ENCODE peak calls at places on chromosomes 3 and 15, in ten cellular contexts. L is endodermal cell; B is AG09309; G is CD4-positive, CD25-positive, alpha-beta regulatory T cell; Q is neural progenitor cell; R is lung; M is AG04450; T is PC-3; K is tibial artery; O is neuronal stem cell. E is an unnamed sample.

GRCh38 chr15:62430552-62430951 is 265.5 kb upstream of the C2CD4B start:
- DNase-seq in L (no peak), B (no peak), G (no peak), Q (no peak), R (no peak), M (no peak), T (peak), K (no peak), O (no peak), E (no peak)

GRCh38 chr3:52435246-52436101 is 9.4 kb downstream of the SEMA3G start:
- DNase-seq in L (no peak), B (no peak), G (no peak), Q (no peak), R (no peak), M (no peak), T (no peak), K (no peak), O (no peak), E (no peak)

GRCh38 chr3:196948442-196949365 is 6.4 kb upstream of the NCBP2 start:
- DNase-seq in L (peak), B (no peak), G (no peak), Q (peak), R (no peak), M (no peak), T (no peak), K (no peak), O (no peak), E (no peak)

GRCh38 chr3:95797081-95797480 is 1017.3 kb upstream of the EPHA6 start:
- DNase-seq in L (no peak), B (no peak), G (no peak), Q (no peak), R (no peak), M (no peak), T (no peak), K (no peak), O (no peak), E (no peak)

GRCh38 chr3:151430821-151431484 is 29.9 kb downstream of the IGSF10 start:
- DNase-seq in L (no peak), B (no peak), G (no peak), Q (no peak), R (no peak), M (no peak), T (no peak), K (no peak), O (no peak), E (no peak)

GRCh38 chr3:20080956-20081554 is 40.8 kb downstream of the KAT2B start:
- DNase-seq in L (no peak), B (no peak), G (no peak), Q (no peak), R (peak), M (no peak), T (peak), K (no peak), O (no peak), E (no peak)

GRCh38 chr15:67114846-67115521 is 49.6 kb downstream of the SMAD3 start:
- DNase-seq in L (no peak), B (no peak), G (no peak), Q (no peak), R (no peak), M (no peak), T (peak), K (no peak), O (no peak), E (no peak)

GRCh38 chr15:59817834-59818233 is 128.7 kb upstream of the BNIP2 start:
- DNase-seq in L (no peak), B (no peak), G (no peak), Q (no peak), R (no peak), M (no peak), T (no peak), K (no peak), O (no peak), E (no peak)

GRCh38 chr3:52291508-52292181 is 4.0 kb downstream of the GLYCTK start:
- DNase-seq in L (peak), B (no peak), G (no peak), Q (peak), R (no peak), M (no peak), T (peak), K (no peak), O (no peak), E (peak)

GRCh38 chr15:48889925-48890324 is 12.0 kb downstream of the EID1 start:
- DNase-seq in L (no peak), B (no peak), G (no peak), Q (no peak), R (no peak), M (no peak), T (no peak), K (no peak), O (no peak), E (no peak)

GRCh38 chr3:171446801-171447578 is 13.2 kb downstream of the TNIK start:
- DNase-seq in L (no peak), B (peak), G (no peak), Q (no peak), R (no peak), M (peak), T (peak), K (no peak), O (no peak), E (no peak)

GRCh38 chr3:53680026-53680425 is 166.2 kb downstream of the CHDH start:
- DNase-seq in L (no peak), B (no peak), G (no peak), Q (peak), R (no peak), M (no peak), T (no peak), K (no peak), O (no peak), E (no peak)

GRCh38 chr15:68227806-68228142 is 1.8 kb downstream of the CLN6 start:
- DNase-seq in L (no peak), B (no peak), G (no peak), Q (no peak), R (no peak), M (no peak), T (no peak), K (no peak), O (no peak), E (no peak)

GRCh38 chr3:142817897-142818296 is 71.0 kb downstream of the PCOLCE2 start:
- DNase-seq in L (no peak), B (no peak), G (no peak), Q (no peak), R (no peak), M (no peak), T (no peak), K (no peak), O (no peak), E (no peak)

GRCh38 chr15:38354321-38354929 is 99.5 kb upstream of the FAM98B start:
- DNase-seq in L (peak), B (peak), G (peak), Q (peak), R (peak), M (peak), T (peak), K (peak), O (peak), E (peak)

GRCh38 chr3:9749663-9750555 is at the start of gene OGG1:
- DNase-seq in L (peak), B (peak), G (peak), Q (peak), R (peak), M (peak), T (peak), K (peak), O (peak), E (peak)

GRCh38 chr3:87287025-87287424 is 10.6 kb upstream of the POU1F1 start:
- DNase-seq in L (no peak), B (no peak), G (no peak), Q (no peak), R (no peak), M (no peak), T (peak), K (no peak), O (no peak), E (no peak)

GRCh38 chr3:171967932-171968678 is 71.3 kb upstream of the FNDC3B start:
- DNase-seq in L (no peak), B (peak), G (no peak), Q (no peak), R (no peak), M (no peak), T (peak), K (no peak), O (no peak), E (no peak)

GRCh38 chr3:45182915-45183881 is 37.0 kb upstream of the CDCP1 start:
- DNase-seq in L (peak), B (no peak), G (no peak), Q (peak), R (peak), M (no peak), T (peak), K (no peak), O (no peak), E (peak)

GRCh38 chr3:72492240-72492639 is 356.0 kb downstream of the SHQ1 start:
- DNase-seq in L (no peak), B (peak), G (no peak), Q (peak), R (peak), M (peak), T (peak), K (peak), O (no peak), E (no peak)

GRCh38 chr3:70185661-70186060 is 126.8 kb downstream of the MDFIC2 start:
- DNase-seq in L (no peak), B (no peak), G (no peak), Q (no peak), R (no peak), M (no peak), T (no peak), K (no peak), O (no peak), E (no peak)

GRCh38 chr3:11716576-11717250 is 73.0 kb upstream of the VGLL4 start:
- DNase-seq in L (no peak), B (no peak), G (no peak), Q (no peak), R (no peak), M (no peak), T (no peak), K (no peak), O (no peak), E (no peak)

GRCh38 chr3:45826321-45826720 is 15.6 kb downstream of the LZTFL1 start:
- DNase-seq in L (no peak), B (no peak), G (no peak), Q (no peak), R (no peak), M (no peak), T (no peak), K (no peak), O (no peak), E (no peak)

GRCh38 chr3:110814170-110815007 is 257.2 kb upstream of the NECTIN3 start:
- DNase-seq in L (no peak), B (peak), G (no peak), Q (peak), R (no peak), M (peak), T (peak), K (no peak), O (no peak), E (no peak)

GRCh38 chr3:129888739-129889138 is 4.8 kb downstream of the TMCC1 start:
- DNase-seq in L (no peak), B (peak), G (no peak), Q (no peak), R (no peak), M (peak), T (peak), K (no peak), O (no peak), E (no peak)

GRCh38 chr3:98961161-98962155 is 60.0 kb upstream of the DCBLD2 start:
- DNase-seq in L (no peak), B (no peak), G (no peak), Q (no peak), R (no peak), M (peak), T (peak), K (no peak), O (no peak), E (no peak)

GRCh38 chr3:155853214-155854146 is 747 bp downstream of the SLC33A1 start:
- DNase-seq in L (peak), B (no peak), G (peak), Q (peak), R (no peak), M (no peak), T (peak), K (peak), O (peak), E (peak)

DNA sequence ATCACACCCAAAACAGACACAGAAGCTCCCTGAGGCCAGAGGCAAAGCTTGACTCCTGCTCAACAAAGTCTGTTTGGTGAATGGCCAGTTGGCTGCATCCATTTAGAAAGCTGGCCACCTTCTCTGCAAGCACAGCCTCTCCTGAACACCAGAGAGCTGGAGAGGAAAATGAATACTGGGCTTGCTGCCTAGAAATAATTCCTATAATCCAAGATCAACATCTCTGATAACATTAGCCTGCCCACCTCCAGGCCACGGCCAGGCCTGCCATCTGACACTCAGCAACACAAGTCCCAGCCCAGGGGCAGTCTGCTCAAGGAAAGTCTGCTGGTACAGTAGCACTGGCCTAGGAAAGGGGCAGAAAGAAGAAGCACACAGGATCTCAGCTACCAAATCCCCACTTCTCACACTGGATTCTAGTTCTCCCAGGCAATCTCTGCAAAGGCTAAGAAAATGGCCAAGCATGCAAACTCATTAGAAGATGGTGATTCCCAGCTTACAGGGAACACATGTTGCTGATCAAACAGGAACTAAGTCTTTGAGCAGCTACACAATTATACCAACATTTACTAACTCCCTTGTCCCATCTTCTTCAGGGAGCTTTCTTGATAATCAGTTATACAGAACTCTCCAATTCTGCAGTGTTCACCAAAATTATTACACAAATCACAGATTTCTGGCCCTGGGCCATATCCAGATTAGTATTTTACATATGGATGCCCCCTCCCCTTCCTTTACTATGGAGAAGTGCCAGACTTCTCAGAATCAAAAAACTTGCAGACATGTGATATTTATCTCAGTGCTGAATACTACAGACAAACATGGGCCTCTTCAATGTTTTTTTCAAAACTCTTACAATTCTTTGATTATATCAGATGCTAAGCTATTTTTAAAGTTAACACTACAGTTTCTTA is 9.9 kb downstream of the TBC1D2B start:
- DNase-seq in L (no peak), B (no peak), G (no peak), Q (no peak), R (no peak), M (no peak), T (peak), K (no peak), O (no peak), E (peak)
- H3K4me3 ChIP-seq in L (no peak), B (no peak), G (peak), Q (no peak), R (no peak), M (no peak), T (no peak), K (no peak), O (no peak), E (no peak)

GRCh38 chr3:31531992-31532586 is 636 bp upstream of the STT3B start:
- DNase-seq in L (peak), B (peak), G (peak), Q (peak), R (peak), M (peak), T (peak), K (peak), O (peak), E (peak)

GRCh38 chr3:31531465-31531991 is 1.2 kb upstream of the STT3B start:
- DNase-seq in L (no peak), B (no peak), G (no peak), Q (no peak), R (no peak), M (no peak), T (peak), K (no peak), O (no peak), E (no peak)

GRCh38 chr3:31532587-31533168 is at the start of gene STT3B:
- DNase-seq in L (no peak), B (peak), G (peak), Q (no peak), R (peak), M (peak), T (peak), K (peak), O (no peak), E (peak)

GRCh38 chr3:31533169-31533870 is 595 bp downstream of the STT3B start:
- DNase-seq in L (peak), B (no peak), G (peak), Q (peak), R (peak), M (no peak), T (peak), K (peak), O (peak), E (peak)

DNA sequence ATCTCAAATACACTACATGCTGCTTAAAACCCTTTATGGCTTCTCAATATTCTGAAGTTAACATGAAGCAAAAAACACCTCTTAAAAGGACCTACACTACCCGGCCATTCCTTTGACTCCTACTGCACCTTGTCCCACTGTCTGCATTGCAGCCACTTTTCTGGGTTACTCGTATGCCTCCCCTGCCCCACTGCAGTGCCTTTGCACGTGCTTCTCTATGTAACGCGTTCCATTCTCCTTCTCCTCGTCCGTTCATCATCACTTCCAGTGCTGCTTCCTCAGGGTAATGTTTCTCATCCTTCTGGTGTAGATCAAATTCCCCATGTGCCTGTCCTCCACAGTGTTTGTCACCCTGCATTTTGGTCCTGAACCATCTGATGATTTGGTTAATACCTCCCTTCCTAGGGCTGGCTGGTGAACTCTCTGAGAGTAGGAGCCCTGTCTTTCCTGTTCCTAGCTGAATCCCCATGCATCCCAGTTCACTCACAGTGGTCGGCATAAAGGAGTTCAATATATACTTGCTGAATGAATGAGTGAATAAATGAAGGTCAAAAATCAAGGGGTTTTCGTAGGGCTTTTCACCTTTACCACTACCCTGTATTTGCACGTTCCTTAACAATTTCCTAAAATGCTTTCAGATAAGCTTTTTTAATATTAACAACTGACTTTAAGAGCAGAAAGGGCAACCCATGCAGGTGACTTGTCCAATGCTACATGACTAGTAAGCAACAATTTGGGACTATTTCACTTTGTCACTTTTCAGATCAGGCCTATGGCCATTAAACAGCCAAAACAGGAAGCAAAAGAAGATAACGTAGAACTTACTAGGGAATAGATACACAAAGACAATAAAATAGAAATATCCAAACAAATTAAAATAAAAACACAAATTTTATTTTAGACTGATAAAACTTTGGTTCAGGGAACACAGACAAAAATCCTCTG is 2.4 kb upstream of the STT3B start:
- DNase-seq in L (no peak), B (no peak), G (no peak), Q (no peak), R (no peak), M (no peak), T (no peak), K (no peak), O (no peak), E (no peak)
- H3K4me3 ChIP-seq in L (peak), B (no peak), G (no peak), Q (peak), R (no peak), M (no peak), T (peak), K (no peak), O (peak), E (peak)

DNA sequence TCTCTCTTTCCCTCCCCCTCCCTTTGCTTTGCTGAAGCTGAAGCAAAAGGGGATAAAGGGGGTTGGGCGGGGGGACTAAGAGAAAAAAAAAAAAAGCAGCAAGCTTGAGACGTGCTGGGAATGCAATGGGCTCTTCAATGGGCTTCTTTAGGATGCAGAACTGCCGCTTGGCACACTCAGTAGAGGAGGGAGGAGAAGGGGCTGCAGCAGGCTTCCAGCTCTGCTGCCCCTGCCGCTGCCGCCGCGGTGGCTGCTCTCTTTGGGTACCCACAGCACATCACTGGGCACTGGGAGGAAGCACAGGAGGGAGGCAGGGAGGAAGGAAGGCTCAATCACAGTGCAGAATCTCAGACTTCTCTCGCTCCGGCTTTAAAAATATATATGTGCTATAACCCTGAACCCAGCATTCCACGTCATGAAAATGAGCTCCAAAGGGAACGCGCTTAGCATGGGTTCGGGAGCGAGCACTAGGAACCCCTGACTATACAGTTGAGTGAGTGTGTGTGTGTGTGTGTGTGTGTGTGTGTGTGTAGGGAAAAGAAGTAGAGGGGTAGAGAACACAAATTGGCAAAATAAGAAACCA is 3.5 kb downstream of the SLITRK3 start:
- DNase-seq in L (peak), B (no peak), G (no peak), Q (peak), R (no peak), M (no peak), T (no peak), K (no peak), O (peak), E (peak)
- H3K4me3 ChIP-seq in L (peak), B (no peak), G (no peak), Q (peak), R (no peak), M (no peak), T (no peak), K (no peak), O (peak), E (peak)

GRCh38 chr3:8113649-8114048 is 388.0 kb upstream of the LMCD1 start:
- DNase-seq in L (peak), B (no peak), G (no peak), Q (no peak), R (no peak), M (no peak), T (no peak), K (no peak), O (no peak), E (no peak)

DNA sequence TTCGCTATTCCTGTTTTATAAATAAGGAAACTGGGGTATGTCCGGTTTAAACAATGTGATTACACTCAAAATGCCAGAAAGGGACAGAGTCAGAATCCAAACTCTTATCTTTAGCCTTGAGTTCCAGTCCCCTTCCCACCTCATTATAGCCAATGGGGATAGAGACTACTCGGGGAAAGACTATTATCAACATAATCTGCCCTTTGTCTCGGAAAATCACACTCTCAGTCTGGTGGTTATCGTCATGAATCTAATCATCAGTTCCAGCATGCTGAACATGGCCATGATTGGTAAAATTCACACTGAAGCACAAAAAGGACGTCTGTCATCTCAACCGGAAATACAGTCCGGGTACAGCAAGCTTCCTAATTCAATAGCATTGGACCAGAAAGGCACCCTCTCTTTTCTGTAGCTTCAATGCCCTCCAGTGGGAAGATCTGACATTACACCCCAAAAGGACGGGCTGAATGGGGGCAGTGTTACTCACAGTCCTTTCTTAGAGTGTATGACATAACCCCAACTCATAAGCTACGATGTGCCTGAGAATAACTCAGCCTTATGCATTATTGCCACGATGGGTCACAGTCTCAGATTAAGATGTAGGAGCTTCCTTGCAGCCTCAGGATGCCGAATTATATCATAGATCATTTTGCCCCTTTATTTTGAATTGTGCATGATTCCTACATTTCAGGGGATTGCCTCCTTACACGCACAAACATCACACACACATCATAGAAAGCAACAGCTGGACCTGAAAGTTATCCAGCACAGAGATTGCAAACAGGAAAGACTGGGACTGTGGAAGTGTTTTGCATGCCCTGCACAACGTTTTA is 390.4 kb upstream of the LMCD1 start:
- DNase-seq in L (peak), B (peak), G (peak), Q (peak), R (peak), M (peak), T (peak), K (peak), O (peak), E (peak)
- H3K4me3 ChIP-seq in L (no peak), B (no peak), G (no peak), Q (no peak), R (no peak), M (no peak), T (no peak), K (no peak), O (no peak), E (no peak)